ENCODE peak calls at places on chromosomes 5 and 9, in seven cellular contexts. One of them, this sample, is unnamed.

GRCh38 chr5:173826179-173826920 is 61.8 kb upstream of the CPEB4 start:
- DNase-seq in spleen: no peak
- DNase-seq in GM12891: no peak
- DNase-seq in K562: no peak
- DNase-seq in stomach: no peak
- DNase-seq in sigmoid colon: no peak
- DNase-seq in SK-N-MC: no peak
- DNase-seq in this sample: no peak

GRCh38 chr9:92774274-92774673 is 9.6 kb upstream of the BICD2 start:
- DNase-seq in spleen: no peak
- DNase-seq in GM12891: no peak
- DNase-seq in K562: no peak
- DNase-seq in stomach: no peak
- DNase-seq in sigmoid colon: no peak
- DNase-seq in SK-N-MC: no peak
- DNase-seq in this sample: no peak

GRCh38 chr5:1386274-1386717 is 41.4 kb upstream of the CLPTM1L start:
- DNase-seq in spleen: peak; percentile 93
- DNase-seq in GM12891: peak; percentile 78
- DNase-seq in K562: no peak
- DNase-seq in stomach: peak; percentile 85
- DNase-seq in sigmoid colon: no peak
- DNase-seq in SK-N-MC: no peak
- DNase-seq in this sample: no peak

GRCh38 chr5:10153394-10153793 is 96.3 kb downstream of the ATPSCKMT start:
- DNase-seq in spleen: no peak
- DNase-seq in GM12891: no peak
- DNase-seq in K562: no peak
- DNase-seq in stomach: no peak
- DNase-seq in sigmoid colon: no peak
- DNase-seq in SK-N-MC: no peak
- DNase-seq in this sample: no peak

GRCh38 chr9:79581794-79582193 is 10.0 kb downstream of the TLE4 start:
- DNase-seq in spleen: no peak
- DNase-seq in GM12891: no peak
- DNase-seq in K562: peak; percentile 7
- DNase-seq in stomach: no peak
- DNase-seq in sigmoid colon: no peak
- DNase-seq in SK-N-MC: no peak
- DNase-seq in this sample: no peak

GRCh38 chr5:141524604-141525597 is 36.0 kb downstream of the PCDHGC5 start:
- DNase-seq in spleen: peak; percentile 90
- DNase-seq in GM12891: no peak
- DNase-seq in K562: peak; percentile 79
- DNase-seq in stomach: peak; percentile 83
- DNase-seq in sigmoid colon: peak; percentile 96
- DNase-seq in SK-N-MC: peak; percentile 96
- DNase-seq in this sample: no peak

GRCh38 chr5:565782-566445 is 41.7 kb upstream of the SLC9A3 start:
- DNase-seq in spleen: no peak
- DNase-seq in GM12891: no peak
- DNase-seq in K562: no peak
- DNase-seq in stomach: no peak
- DNase-seq in sigmoid colon: peak; percentile 57
- DNase-seq in SK-N-MC: no peak
- DNase-seq in this sample: no peak

GRCh38 chr5:116455061-116455460 is 119.6 kb downstream of the SEMA6A start:
- DNase-seq in spleen: no peak
- DNase-seq in GM12891: no peak
- DNase-seq in K562: no peak
- DNase-seq in stomach: no peak
- DNase-seq in sigmoid colon: no peak
- DNase-seq in SK-N-MC: no peak
- DNase-seq in this sample: no peak

GRCh38 chr9:20356392-20357206 is 265.7 kb downstream of the MLLT3 start:
- DNase-seq in spleen: no peak
- DNase-seq in GM12891: peak; percentile 18
- DNase-seq in K562: peak; percentile 1
- DNase-seq in stomach: peak; percentile 64
- DNase-seq in sigmoid colon: peak; percentile 81
- DNase-seq in SK-N-MC: peak; percentile 67
- DNase-seq in this sample: no peak

GRCh38 chr5:57157191-57157590 is 16.7 kb upstream of the GPBP1 start:
- DNase-seq in spleen: no peak
- DNase-seq in GM12891: no peak
- DNase-seq in K562: no peak
- DNase-seq in stomach: no peak
- DNase-seq in sigmoid colon: no peak
- DNase-seq in SK-N-MC: no peak
- DNase-seq in this sample: no peak

GRCh38 chr9:135286961-135287360 is 192.6 kb upstream of the PPP1R26 start:
- DNase-seq in spleen: no peak
- DNase-seq in GM12891: no peak
- DNase-seq in K562: no peak
- DNase-seq in stomach: no peak
- DNase-seq in sigmoid colon: no peak
- DNase-seq in SK-N-MC: no peak
- DNase-seq in this sample: no peak

GRCh38 chr9:81649475-81649874 is 39.9 kb downstream of the TLE1 start:
- DNase-seq in spleen: no peak
- DNase-seq in GM12891: no peak
- DNase-seq in K562: no peak
- DNase-seq in stomach: no peak
- DNase-seq in sigmoid colon: no peak
- DNase-seq in SK-N-MC: no peak
- DNase-seq in this sample: no peak

GRCh38 chr9:105259731-105260612 is 15.5 kb downstream of the SLC44A1 start:
- DNase-seq in spleen: no peak
- DNase-seq in GM12891: no peak
- DNase-seq in K562: no peak
- DNase-seq in stomach: no peak
- DNase-seq in sigmoid colon: no peak
- DNase-seq in SK-N-MC: no peak
- DNase-seq in this sample: no peak

GRCh38 chr9:128114326-128115186 is 13.0 kb downstream of the PTGES2 start:
- DNase-seq in spleen: peak; percentile 73
- DNase-seq in GM12891: no peak
- DNase-seq in K562: no peak
- DNase-seq in stomach: peak; percentile 26
- DNase-seq in sigmoid colon: peak; percentile 59
- DNase-seq in SK-N-MC: no peak
- DNase-seq in this sample: no peak

GRCh38 chr5:138303365-138303764 is 28.2 kb downstream of the CDC25C start:
- DNase-seq in spleen: no peak
- DNase-seq in GM12891: no peak
- DNase-seq in K562: peak; percentile 18
- DNase-seq in stomach: no peak
- DNase-seq in sigmoid colon: no peak
- DNase-seq in SK-N-MC: no peak
- DNase-seq in this sample: no peak

GRCh38 chr5:170449232-170449631 is 54.6 kb upstream of the KCNIP1 start:
- DNase-seq in spleen: no peak
- DNase-seq in GM12891: no peak
- DNase-seq in K562: no peak
- DNase-seq in stomach: no peak
- DNase-seq in sigmoid colon: no peak
- DNase-seq in SK-N-MC: no peak
- DNase-seq in this sample: peak; percentile 77

GRCh38 chr5:16067415-16067814 is 112.2 kb downstream of the MARCHF11 start:
- DNase-seq in spleen: no peak
- DNase-seq in GM12891: no peak
- DNase-seq in K562: no peak
- DNase-seq in stomach: no peak
- DNase-seq in sigmoid colon: no peak
- DNase-seq in SK-N-MC: no peak
- DNase-seq in this sample: no peak

GRCh38 chr9:87034891-87035290 is 87.6 kb upstream of the GAS1 start:
- DNase-seq in spleen: no peak
- DNase-seq in GM12891: no peak
- DNase-seq in K562: no peak
- DNase-seq in stomach: no peak
- DNase-seq in sigmoid colon: no peak
- DNase-seq in SK-N-MC: no peak
- DNase-seq in this sample: no peak

GRCh38 chr9:135340143-135340655 is 139.4 kb upstream of the PPP1R26 start:
- DNase-seq in spleen: no peak
- DNase-seq in GM12891: no peak
- DNase-seq in K562: no peak
- DNase-seq in stomach: no peak
- DNase-seq in sigmoid colon: no peak
- DNase-seq in SK-N-MC: no peak
- DNase-seq in this sample: no peak

GRCh38 chr5:76216748-76217147 is 133.6 kb downstream of the SV2C start:
- DNase-seq in spleen: no peak
- DNase-seq in GM12891: no peak
- DNase-seq in K562: no peak
- DNase-seq in stomach: no peak
- DNase-seq in sigmoid colon: no peak
- DNase-seq in SK-N-MC: no peak
- DNase-seq in this sample: no peak

GRCh38 chr5:9009931-9010652 is 535.8 kb downstream of the SEMA5A start:
- DNase-seq in spleen: no peak
- DNase-seq in GM12891: no peak
- DNase-seq in K562: no peak
- DNase-seq in stomach: no peak
- DNase-seq in sigmoid colon: no peak
- DNase-seq in SK-N-MC: no peak
- DNase-seq in this sample: no peak

GRCh38 chr9:35273591-35273990 is 111.8 kb downstream of the UNC13B start:
- DNase-seq in spleen: no peak
- DNase-seq in GM12891: no peak
- DNase-seq in K562: no peak
- DNase-seq in stomach: no peak
- DNase-seq in sigmoid colon: no peak
- DNase-seq in SK-N-MC: no peak
- DNase-seq in this sample: no peak

GRCh38 chr9:35267716-35268115 is 105.9 kb downstream of the UNC13B start:
- DNase-seq in spleen: no peak
- DNase-seq in GM12891: no peak
- DNase-seq in K562: no peak
- DNase-seq in stomach: no peak
- DNase-seq in sigmoid colon: no peak
- DNase-seq in SK-N-MC: no peak
- DNase-seq in this sample: no peak

GRCh38 chr9:35271637-35272036 is 109.8 kb downstream of the UNC13B start:
- DNase-seq in spleen: no peak
- DNase-seq in GM12891: no peak
- DNase-seq in K562: no peak
- DNase-seq in stomach: no peak
- DNase-seq in sigmoid colon: no peak
- DNase-seq in SK-N-MC: no peak
- DNase-seq in this sample: no peak

GRCh38 chr9:35272989-35273388 is 111.2 kb downstream of the UNC13B start:
- DNase-seq in spleen: no peak
- DNase-seq in GM12891: no peak
- DNase-seq in K562: no peak
- DNase-seq in stomach: no peak
- DNase-seq in sigmoid colon: no peak
- DNase-seq in SK-N-MC: no peak
- DNase-seq in this sample: no peak

GRCh38 chr9:35269919-35270318 is 108.1 kb downstream of the UNC13B start:
- DNase-seq in spleen: no peak
- DNase-seq in GM12891: no peak
- DNase-seq in K562: no peak
- DNase-seq in stomach: no peak
- DNase-seq in sigmoid colon: no peak
- DNase-seq in SK-N-MC: no peak
- DNase-seq in this sample: no peak
- TF ChIP-seq POLR2AphosphoS5 in spleen: no peak
- TF ChIP-seq POLR2AphosphoS5 in GM12891: no peak
- TF ChIP-seq POLR2AphosphoS5 in K562: no peak
- TF ChIP-seq POLR2AphosphoS5 in stomach: no peak
- TF ChIP-seq POLR2AphosphoS5 in sigmoid colon: no peak
- TF ChIP-seq POLR2AphosphoS5 in SK-N-MC: no peak
- TF ChIP-seq POLR2AphosphoS5 in this sample: no peak

GRCh38 chr9:101957705-101958104 is 219.3 kb upstream of the GRIN3A start:
- DNase-seq in spleen: no peak
- DNase-seq in GM12891: no peak
- DNase-seq in K562: no peak
- DNase-seq in stomach: no peak
- DNase-seq in sigmoid colon: no peak
- DNase-seq in SK-N-MC: no peak
- DNase-seq in this sample: no peak
- TF ChIP-seq POLR2AphosphoS5 in spleen: no peak
- TF ChIP-seq POLR2AphosphoS5 in GM12891: no peak
- TF ChIP-seq POLR2AphosphoS5 in K562: no peak
- TF ChIP-seq POLR2AphosphoS5 in stomach: no peak
- TF ChIP-seq POLR2AphosphoS5 in sigmoid colon: no peak
- TF ChIP-seq POLR2AphosphoS5 in SK-N-MC: no peak
- TF ChIP-seq POLR2AphosphoS5 in this sample: no peak

GRCh38 chr9:33187519-33188218 is 20.5 kb upstream of the B4GALT1 start:
- DNase-seq in spleen: no peak
- DNase-seq in GM12891: no peak
- DNase-seq in K562: no peak
- DNase-seq in stomach: no peak
- DNase-seq in sigmoid colon: peak; percentile 80
- DNase-seq in SK-N-MC: no peak
- DNase-seq in this sample: no peak

GRCh38 chr9:33185406-33185805 is 18.3 kb upstream of the B4GALT1 start:
- DNase-seq in spleen: no peak
- DNase-seq in GM12891: no peak
- DNase-seq in K562: no peak
- DNase-seq in stomach: no peak
- DNase-seq in sigmoid colon: no peak
- DNase-seq in SK-N-MC: no peak
- DNase-seq in this sample: no peak

GRCh38 chr9:33185858-33186257 is 18.7 kb upstream of the B4GALT1 start:
- DNase-seq in spleen: no peak
- DNase-seq in GM12891: no peak
- DNase-seq in K562: no peak
- DNase-seq in stomach: peak; percentile 74
- DNase-seq in sigmoid colon: no peak
- DNase-seq in SK-N-MC: no peak
- DNase-seq in this sample: no peak

GRCh38 chr9:33184947-33185346 is 17.8 kb upstream of the B4GALT1 start:
- DNase-seq in spleen: no peak
- DNase-seq in GM12891: no peak
- DNase-seq in K562: peak; percentile 33
- DNase-seq in stomach: peak; percentile 49
- DNase-seq in sigmoid colon: no peak
- DNase-seq in SK-N-MC: no peak
- DNase-seq in this sample: no peak

GRCh38 chr9:33186457-33187168 is 19.5 kb upstream of the B4GALT1 start:
- DNase-seq in spleen: no peak
- DNase-seq in GM12891: no peak
- DNase-seq in K562: peak; percentile 32
- DNase-seq in stomach: peak; percentile 68
- DNase-seq in sigmoid colon: peak; percentile 77
- DNase-seq in SK-N-MC: no peak
- DNase-seq in this sample: no peak
- TF ChIP-seq POLR2AphosphoS5 in spleen: no peak
- TF ChIP-seq POLR2AphosphoS5 in GM12891: no peak
- TF ChIP-seq POLR2AphosphoS5 in K562: no peak
- TF ChIP-seq POLR2AphosphoS5 in stomach: peak; percentile 86
- TF ChIP-seq POLR2AphosphoS5 in sigmoid colon: peak; percentile 31
- TF ChIP-seq POLR2AphosphoS5 in SK-N-MC: no peak
- TF ChIP-seq POLR2AphosphoS5 in this sample: no peak

DNA sequence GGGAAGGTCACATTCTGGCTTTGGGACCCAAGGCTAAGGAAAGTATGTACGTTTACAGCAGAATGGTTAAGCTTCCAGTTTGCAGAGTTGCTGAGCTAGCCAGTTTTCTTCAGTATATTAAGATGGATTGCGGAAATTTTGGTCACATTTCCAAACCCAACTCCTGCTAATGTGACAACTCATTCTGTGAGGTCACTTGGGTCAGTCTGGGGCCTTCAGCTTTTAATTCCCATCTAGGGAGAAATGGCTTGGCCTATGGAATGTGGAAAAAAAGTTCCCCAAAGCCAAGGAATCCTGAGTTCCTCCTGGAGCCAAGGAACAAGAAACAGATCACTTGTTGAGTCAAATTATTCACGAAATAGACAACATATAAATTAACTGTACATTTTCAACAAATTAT is 8.6 kb downstream of the KCNV2 start:
- DNase-seq in spleen: no peak
- DNase-seq in GM12891: no peak
- DNase-seq in K562: no peak
- DNase-seq in stomach: no peak
- DNase-seq in sigmoid colon: no peak
- DNase-seq in SK-N-MC: no peak
- DNase-seq in this sample: no peak
- TF ChIP-seq POLR2AphosphoS5 in spleen: peak; percentile 19
- TF ChIP-seq POLR2AphosphoS5 in GM12891: no peak
- TF ChIP-seq POLR2AphosphoS5 in K562: no peak
- TF ChIP-seq POLR2AphosphoS5 in stomach: no peak
- TF ChIP-seq POLR2AphosphoS5 in sigmoid colon: no peak
- TF ChIP-seq POLR2AphosphoS5 in SK-N-MC: no peak
- TF ChIP-seq POLR2AphosphoS5 in this sample: no peak